ENCODE peak calls at places on chromosomes 11 and 22, in seven cellular contexts. K is GM12891, E is SK-N-SH, F is K562, Z is GM12878, Y is HepG2, G is H1. H is an unnamed sample.

GRCh38 chr22:17112491-17113042 is 8.6 kb downstream of the TMEM121B start:
- DNase-seq in Z (no peak), E (no peak), G (no peak), F (no peak), K (no peak), Y (no peak), H (no peak)

GRCh38 chr11:132125855-132126841 is 755.7 kb downstream of the NTM start:
- DNase-seq in G (peak), Y (no peak), K (peak), Z (no peak), E (peak), F (no peak), H (no peak)

GRCh38 chr11:76669901-76670474 is 559 bp downstream of the LRRC32 start:
- DNase-seq in E (no peak), Z (no peak), Y (no peak), G (no peak), K (no peak), F (no peak), H (peak)

GRCh38 chr22:44167501-44167900 is 13.2 kb upstream of the PARVG start:
- DNase-seq in Z (no peak), E (no peak), F (no peak), Y (no peak), G (no peak), K (no peak), H (no peak)

GRCh38 chr11:13663631-13664071 is 4.8 kb upstream of the FAR1 start:
- DNase-seq in Z (no peak), F (no peak), K (no peak), Y (no peak), E (no peak), G (no peak), H (no peak)

GRCh38 chr11:65625628-65626342 is 10.2 kb downstream of the PCNX3 start:
- DNase-seq in Y (no peak), K (peak), E (peak), G (peak), F (peak), Z (no peak), H (peak)

GRCh38 chr22:30305906-30306628 is 16.8 kb upstream of the CASTOR1 start:
- DNase-seq in Y (no peak), E (no peak), F (no peak), Z (no peak), G (no peak), K (no peak), H (no peak)

GRCh38 chr11:63502252-63502820 is 3.5 kb upstream of the LGALS12 start:
- DNase-seq in Y (no peak), E (no peak), F (no peak), Z (no peak), G (no peak), K (no peak), H (no peak)

GRCh38 chr22:26360169-26360885 is 68.7 kb upstream of the ASPHD2 start:
- DNase-seq in G (peak), Z (peak), K (peak), E (peak), Y (peak), F (peak), H (peak)

GRCh38 chr11:44797051-44797450 is 70.3 kb downstream of the TSPAN18 start:
- DNase-seq in F (no peak), K (no peak), Z (no peak), G (no peak), Y (no peak), E (no peak), H (no peak)

GRCh38 chr11:113331988-113332387 is 17.6 kb downstream of the TTC12 start:
- DNase-seq in K (no peak), E (no peak), Z (no peak), F (no peak), Y (no peak), G (no peak), H (no peak)

GRCh38 chr11:76665921-76666351 is 4.6 kb downstream of the LRRC32 start:
- DNase-seq in Z (no peak), E (peak), K (no peak), F (no peak), Y (no peak), G (no peak), H (peak)

GRCh38 chr22:27670701-27671412 is 130.7 kb downstream of the MN1 start:
- DNase-seq in G (peak), Y (peak), F (peak), K (no peak), Z (no peak), E (no peak), H (no peak)

GRCh38 chr11:75200531-75200930 is 40.0 kb upstream of the TPBGL start:
- DNase-seq in Y (no peak), Z (no peak), G (no peak), F (no peak), K (no peak), E (no peak), H (no peak)

GRCh38 chr11:127890026-127890611 is 697.2 kb downstream of the ETS1 start:
- DNase-seq in F (no peak), Z (no peak), G (no peak), E (no peak), K (no peak), Y (no peak), H (no peak)

GRCh38 chr11:134539285-134539684 is 127.2 kb upstream of the B3GAT1 start:
- DNase-seq in Z (no peak), E (no peak), K (no peak), Y (no peak), G (peak), F (no peak), H (no peak)

GRCh38 chr11:2904153-2905052 is 18.8 kb upstream of the CDKN1C start:
- DNase-seq in Y (no peak), G (no peak), E (no peak), K (no peak), Z (no peak), F (no peak), H (no peak)

GRCh38 chr11:125869526-125869925 is 17.9 kb upstream of the HYLS1 start:
- DNase-seq in K (no peak), Y (no peak), F (no peak), Z (no peak), G (no peak), E (no peak), H (no peak)

GRCh38 chr11:32893947-32894827 is 1.6 kb downstream of the QSER1 start:
- DNase-seq in G (no peak), Y (peak), F (peak), E (peak), Z (peak), K (no peak), H (no peak)

GRCh38 chr11:278001-278951 is at the start of gene NLRP6:
- DNase-seq in E (peak), Z (no peak), Y (no peak), G (no peak), F (no peak), K (peak), H (peak)

GRCh38 chr22:48370508-48371325 is 1457.0 kb downstream of the BRD1 start:
- DNase-seq in K (no peak), Y (no peak), G (peak), E (no peak), Z (no peak), F (no peak), H (no peak)

GRCh38 chr11:19027829-19028595 is 32.5 kb downstream of the MRGPRX2 start:
- DNase-seq in Z (no peak), F (no peak), Y (peak), K (no peak), E (no peak), G (no peak), H (no peak)

GRCh38 chr22:23767673-23768548 is at the start of gene CHCHD10:
- DNase-seq in G (peak), Z (no peak), E (peak), K (peak), F (peak), Y (peak), H (peak)

GRCh38 chr11:16607675-16608644 is 130.5 kb upstream of the C11orf58 start:
- DNase-seq in Z (no peak), K (no peak), G (no peak), E (peak), F (peak), Y (no peak), H (no peak)

GRCh38 chr22:40509401-40510134 is 127.0 kb downstream of the MRTFA start:
- DNase-seq in K (no peak), F (no peak), Y (no peak), Z (no peak), E (no peak), G (no peak), H (no peak)

GRCh38 chr22:50696251-50696798 is 23.7 kb downstream of the SHANK3 start:
- DNase-seq in Z (no peak), F (no peak), K (no peak), Y (no peak), G (no peak), E (no peak), H (no peak)

GRCh38 chr22:24432059-24432853 is 4.9 kb downstream of the ADORA2A start:
- DNase-seq in F (peak), Y (no peak), Z (no peak), E (peak), G (no peak), K (no peak), H (no peak)

DNA sequence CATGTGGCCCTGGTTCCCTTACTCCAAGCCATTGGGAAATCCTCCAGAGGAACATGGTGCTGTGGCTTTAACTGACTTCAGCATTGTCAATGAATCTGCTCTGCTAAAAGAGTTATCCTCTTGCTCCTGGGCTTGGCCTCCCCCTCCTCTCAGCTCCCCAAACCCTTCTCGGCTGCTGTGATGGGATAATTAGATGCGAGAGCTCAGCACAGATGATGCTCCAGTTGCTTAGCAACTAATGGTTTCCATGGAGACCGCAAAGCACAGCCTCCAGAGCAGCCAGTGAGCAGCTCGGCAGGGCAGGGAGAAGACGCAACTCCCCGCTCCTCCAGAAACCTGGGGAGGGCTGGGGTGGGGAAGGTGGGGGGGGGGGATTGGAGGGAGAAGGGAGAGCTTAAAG is 2.8 kb upstream of the UPK2 start:
- DNase-seq in F (peak), K (no peak), G (peak), Y (no peak), E (peak), Z (no peak), H (no peak)
- TF ChIP-seq POLR2AphosphoS5 in F (no peak), K (no peak), G (no peak), Y (no peak), E (no peak), Z (no peak), H (no peak)

GRCh38 chr11:6498121-6498520 is 1.0 kb downstream of the DNHD1 start:
- DNase-seq in E (no peak), Z (no peak), Y (no peak), F (no peak), K (no peak), G (no peak), H (no peak)
- TF ChIP-seq TAF1 in E (no peak), Z (no peak), Y (no peak), F (no peak), K (no peak), G (no peak), H (no peak)

DNA sequence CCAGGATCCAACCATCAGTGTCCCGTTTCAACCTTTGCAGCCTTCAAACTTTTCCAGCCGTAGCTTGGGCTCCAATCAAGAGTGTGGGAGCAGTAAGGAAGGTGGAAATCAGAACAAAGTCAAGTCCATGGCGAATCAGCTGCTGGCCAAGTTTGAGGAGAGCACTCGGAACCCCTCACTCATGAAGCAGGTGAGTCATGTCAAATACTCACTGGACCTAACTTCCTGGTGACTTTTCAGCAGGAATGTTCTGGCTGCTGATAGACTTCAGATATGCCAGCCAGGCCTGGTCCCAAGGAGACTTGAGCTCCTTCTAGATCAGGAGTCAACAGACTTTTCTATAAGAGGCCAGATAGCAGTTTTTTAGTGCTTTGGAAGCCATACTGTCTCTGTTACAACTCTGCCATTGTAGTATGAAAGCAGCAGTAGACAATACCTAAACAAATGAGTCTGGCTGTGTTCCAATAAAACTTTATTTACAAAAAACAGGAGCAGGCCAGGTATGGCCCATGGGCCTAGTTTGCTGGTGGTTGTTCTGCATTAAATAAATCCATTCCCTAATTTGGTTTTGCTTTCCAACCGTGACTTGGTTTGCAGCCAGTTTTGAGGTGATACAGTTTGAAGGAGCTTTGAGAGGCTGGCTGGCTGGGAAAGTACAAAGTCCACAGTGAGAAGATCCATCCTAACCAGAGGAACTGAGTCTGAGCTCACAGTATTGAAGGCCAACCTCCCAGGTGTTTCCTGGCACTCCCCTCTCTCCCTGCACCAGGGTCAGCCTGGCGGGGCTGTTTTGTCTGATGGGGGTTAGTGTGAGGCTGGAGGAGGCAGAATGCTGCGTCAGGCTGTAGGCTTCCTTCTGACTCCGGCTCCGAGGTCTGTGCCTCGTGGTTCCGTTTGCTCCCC is 129.3 kb downstream of the MICAL2 start:
- DNase-seq in F (no peak), E (no peak), K (no peak), G (no peak), Y (no peak), Z (no peak), H (no peak)
- TF ChIP-seq POLR2AphosphoS5 in F (no peak), E (no peak), K (no peak), G (no peak), Y (no peak), Z (no peak), H (no peak)

GRCh38 chr22:22619765-22620414 is 24.5 kb upstream of the GGTLC2 start:
- DNase-seq in K (no peak), G (no peak), Y (no peak), E (no peak), F (no peak), Z (no peak), H (no peak)
- TF ChIP-seq TAF1 in K (no peak), G (no peak), Y (no peak), E (no peak), F (no peak), Z (no peak), H (no peak)

GRCh38 chr11:1825039-1825740 is 9.6 kb upstream of the SYT8 start:
- DNase-seq in G (peak), F (peak), E (no peak), Y (peak), Z (no peak), K (peak), H (peak)
- TF ChIP-seq POLR2AphosphoS5 in G (no peak), F (no peak), E (no peak), Y (no peak), Z (no peak), K (no peak), H (no peak)

GRCh38 chr11:47879259-47880184 is 31.4 kb upstream of the NUP160 start:
- DNase-seq in K (no peak), F (no peak), Y (no peak), E (no peak), Z (no peak), G (no peak), H (no peak)

GRCh38 chr11:47886096-47886495 is 37.9 kb upstream of the NUP160 start:
- DNase-seq in G (no peak), Z (no peak), Y (no peak), F (no peak), K (no peak), E (no peak), H (no peak)

GRCh38 chr11:47881145-47881544 is 33.0 kb upstream of the NUP160 start:
- DNase-seq in Y (no peak), K (no peak), F (no peak), E (no peak), G (no peak), Z (no peak), H (no peak)
- TF ChIP-seq TAF1 in Y (no peak), K (no peak), F (no peak), E (no peak), G (no peak), Z (no peak), H (no peak)